ENCODE peak calls at places on chromosomes 7 and 10, in five cellular contexts. One of them, this sample, is unnamed.

GRCh38 chr10:46091834-46092522 is 45.9 kb upstream of the MSMB start:
- DNase-seq in transverse colon: no peak
- DNase-seq in cardiac fibroblast: no peak
- DNase-seq in brain microvascular endothelial cell: no peak
- DNase-seq in IMR-90: no peak
- DNase-seq in this sample: no peak

GRCh38 chr7:137992738-137993394 is 9.0 kb downstream of the CREB3L2 start:
- DNase-seq in IMR-90: peak; percentile 97
- DNase-seq in brain microvascular endothelial cell: peak; percentile 84
- DNase-seq in cardiac fibroblast: peak; percentile 98
- DNase-seq in transverse colon: peak; percentile 58
- DNase-seq in this sample: no peak

GRCh38 chr10:124727389-124727960 is 16.7 kb downstream of the FAM53B start:
- DNase-seq in cardiac fibroblast: no peak
- DNase-seq in brain microvascular endothelial cell: no peak
- DNase-seq in transverse colon: peak; percentile 49
- DNase-seq in IMR-90: no peak
- DNase-seq in this sample: no peak

GRCh38 chr10:126409821-126410220 is 21.5 kb upstream of the ADAM12 start:
- DNase-seq in cardiac fibroblast: no peak
- DNase-seq in transverse colon: no peak
- DNase-seq in IMR-90: no peak
- DNase-seq in brain microvascular endothelial cell: no peak
- DNase-seq in this sample: no peak

GRCh38 chr10:108392286-108392685 is 1227.8 kb upstream of the SORCS1 start:
- DNase-seq in IMR-90: peak; percentile 36
- DNase-seq in transverse colon: no peak
- DNase-seq in brain microvascular endothelial cell: no peak
- DNase-seq in cardiac fibroblast: peak; percentile 20
- DNase-seq in this sample: no peak

GRCh38 chr10:98994030-98994429 is 241.6 kb downstream of the HPSE2 start:
- DNase-seq in cardiac fibroblast: no peak
- DNase-seq in transverse colon: no peak
- DNase-seq in IMR-90: no peak
- DNase-seq in brain microvascular endothelial cell: no peak
- DNase-seq in this sample: no peak

GRCh38 chr7:17773289-17773626 is 167.0 kb downstream of the SNX13 start:
- DNase-seq in transverse colon: peak; percentile 12
- DNase-seq in cardiac fibroblast: peak; percentile 96
- DNase-seq in IMR-90: peak; percentile 93
- DNase-seq in brain microvascular endothelial cell: peak; percentile 93
- DNase-seq in this sample: no peak

GRCh38 chr7:137940656-137941518 is 61.0 kb downstream of the CREB3L2 start:
- DNase-seq in brain microvascular endothelial cell: peak; percentile 86
- DNase-seq in cardiac fibroblast: peak; percentile 94
- DNase-seq in transverse colon: peak; percentile 25
- DNase-seq in IMR-90: peak; percentile 80
- DNase-seq in this sample: no peak

GRCh38 chr10:47379445-47379785 is 4.7 kb downstream of the ZNF488 start:
- DNase-seq in transverse colon: no peak
- DNase-seq in brain microvascular endothelial cell: no peak
- DNase-seq in cardiac fibroblast: no peak
- DNase-seq in IMR-90: no peak
- DNase-seq in this sample: no peak

GRCh38 chr10:113463777-113464176 is 89.1 kb upstream of the HABP2 start:
- DNase-seq in transverse colon: no peak
- DNase-seq in IMR-90: peak; percentile 10
- DNase-seq in brain microvascular endothelial cell: no peak
- DNase-seq in cardiac fibroblast: no peak
- DNase-seq in this sample: no peak

GRCh38 chr10:75779276-75779675 is 347.9 kb downstream of the LRMDA start:
- DNase-seq in cardiac fibroblast: no peak
- DNase-seq in transverse colon: no peak
- DNase-seq in brain microvascular endothelial cell: no peak
- DNase-seq in IMR-90: no peak
- DNase-seq in this sample: no peak

GRCh38 chr7:150383710-150384397 is 4.7 kb downstream of the ZNF775 start:
- DNase-seq in IMR-90: no peak
- DNase-seq in brain microvascular endothelial cell: no peak
- DNase-seq in transverse colon: peak; percentile 87
- DNase-seq in cardiac fibroblast: no peak
- DNase-seq in this sample: no peak

GRCh38 chr10:78464118-78464855 is 430.6 kb downstream of the RPS24 start:
- DNase-seq in brain microvascular endothelial cell: no peak
- DNase-seq in transverse colon: no peak
- DNase-seq in cardiac fibroblast: no peak
- DNase-seq in IMR-90: no peak
- DNase-seq in this sample: no peak

GRCh38 chr7:94588090-94588489 is 67.8 kb downstream of the SGCE start:
- DNase-seq in transverse colon: no peak
- DNase-seq in IMR-90: peak; percentile 13
- DNase-seq in brain microvascular endothelial cell: no peak
- DNase-seq in cardiac fibroblast: no peak
- DNase-seq in this sample: no peak

GRCh38 chr7:105677803-105678583 is 96.7 kb upstream of the EFCAB10 start:
- DNase-seq in brain microvascular endothelial cell: no peak
- DNase-seq in transverse colon: peak; percentile 68
- DNase-seq in IMR-90: no peak
- DNase-seq in cardiac fibroblast: no peak
- DNase-seq in this sample: peak; percentile 48

GRCh38 chr10:13555884-13556529 is 27.2 kb upstream of the BEND7 start:
- DNase-seq in brain microvascular endothelial cell: no peak
- DNase-seq in cardiac fibroblast: no peak
- DNase-seq in IMR-90: no peak
- DNase-seq in transverse colon: no peak
- DNase-seq in this sample: no peak

GRCh38 chr7:120554960-120555571 is 282.1 kb downstream of the KCND2 start:
- DNase-seq in transverse colon: no peak
- DNase-seq in brain microvascular endothelial cell: peak; percentile 64
- DNase-seq in IMR-90: peak; percentile 47
- DNase-seq in cardiac fibroblast: peak; percentile 77
- DNase-seq in this sample: peak; percentile 48

GRCh38 chr7:154841731-154842331 is 161.1 kb downstream of the PAXIP1 start:
- DNase-seq in brain microvascular endothelial cell: no peak
- DNase-seq in transverse colon: no peak
- DNase-seq in cardiac fibroblast: no peak
- DNase-seq in IMR-90: no peak
- DNase-seq in this sample: no peak

GRCh38 chr7:70693690-70694356 is 438.1 kb upstream of the GALNT17 start:
- DNase-seq in cardiac fibroblast: peak; percentile 45
- DNase-seq in transverse colon: peak; percentile 85
- DNase-seq in brain microvascular endothelial cell: peak; percentile 10
- DNase-seq in IMR-90: peak; percentile 44
- DNase-seq in this sample: peak; percentile 61

GRCh38 chr7:149831730-149832219 is 6.4 kb upstream of the ZNF862 start:
- DNase-seq in transverse colon: no peak
- DNase-seq in cardiac fibroblast: no peak
- DNase-seq in IMR-90: no peak
- DNase-seq in brain microvascular endothelial cell: no peak
- DNase-seq in this sample: no peak

GRCh38 chr7:83413425-83413824 is 235.5 kb downstream of the SEMA3E start:
- DNase-seq in transverse colon: no peak
- DNase-seq in brain microvascular endothelial cell: no peak
- DNase-seq in cardiac fibroblast: peak; percentile 54
- DNase-seq in IMR-90: peak; percentile 23
- DNase-seq in this sample: no peak

GRCh38 chr7:133298080-133298479 is 45.2 kb downstream of the EXOC4 start:
- DNase-seq in IMR-90: no peak
- DNase-seq in transverse colon: no peak
- DNase-seq in cardiac fibroblast: no peak
- DNase-seq in brain microvascular endothelial cell: no peak
- DNase-seq in this sample: no peak

GRCh38 chr10:75616076-75616475 is 184.7 kb downstream of the LRMDA start:
- DNase-seq in brain microvascular endothelial cell: no peak
- DNase-seq in transverse colon: no peak
- DNase-seq in cardiac fibroblast: no peak
- DNase-seq in IMR-90: no peak
- DNase-seq in this sample: no peak

GRCh38 chr10:29807407-29807806 is 172.6 kb upstream of the SVIL start:
- DNase-seq in brain microvascular endothelial cell: peak; percentile 59
- DNase-seq in transverse colon: no peak
- DNase-seq in IMR-90: peak; percentile 82
- DNase-seq in cardiac fibroblast: peak; percentile 88
- DNase-seq in this sample: no peak

GRCh38 chr10:27391916-27392315 is 112.2 kb upstream of the RAB18 start:
- DNase-seq in cardiac fibroblast: no peak
- DNase-seq in brain microvascular endothelial cell: no peak
- DNase-seq in IMR-90: no peak
- DNase-seq in transverse colon: no peak
- DNase-seq in this sample: no peak

GRCh38 chr7:37112882-37113281 is 335.8 kb downstream of the ELMO1 start:
- DNase-seq in IMR-90: no peak
- DNase-seq in transverse colon: no peak
- DNase-seq in cardiac fibroblast: no peak
- DNase-seq in brain microvascular endothelial cell: no peak
- DNase-seq in this sample: peak; percentile 84

GRCh38 chr10:76089626-76090185 is 658.3 kb downstream of the LRMDA start:
- DNase-seq in IMR-90: no peak
- DNase-seq in cardiac fibroblast: no peak
- DNase-seq in brain microvascular endothelial cell: no peak
- DNase-seq in transverse colon: no peak
- DNase-seq in this sample: no peak

GRCh38 chr10:123967626-123968243 is 76.1 kb upstream of the CPXM2 start:
- DNase-seq in brain microvascular endothelial cell: peak; percentile 45
- DNase-seq in transverse colon: peak; percentile 76
- DNase-seq in cardiac fibroblast: peak; percentile 53
- DNase-seq in IMR-90: peak; percentile 11
- DNase-seq in this sample: peak; percentile 79

GRCh38 chr10:74307061-74307651 is 156.1 kb downstream of the ADK start:
- DNase-seq in IMR-90: no peak
- DNase-seq in transverse colon: no peak
- DNase-seq in cardiac fibroblast: no peak
- DNase-seq in brain microvascular endothelial cell: no peak
- DNase-seq in this sample: no peak

GRCh38 chr7:82347808-82348207 is 95.8 kb downstream of the CACNA2D1 start:
- DNase-seq in transverse colon: no peak
- DNase-seq in IMR-90: no peak
- DNase-seq in brain microvascular endothelial cell: no peak
- DNase-seq in cardiac fibroblast: no peak
- DNase-seq in this sample: no peak
- H3K4me3 ChIP-seq in transverse colon: no peak overlapping the region
- H3K4me3 ChIP-seq in IMR-90: no peak overlapping the region
- H3K4me3 ChIP-seq in brain microvascular endothelial cell: no peak overlapping the region
- H3K4me3 ChIP-seq in cardiac fibroblast: no peak overlapping the region
- H3K4me3 ChIP-seq in this sample: no peak overlapping the region

GRCh38 chr7:95997632-95998031 is 225.3 kb downstream of the DYNC1I1 start:
- DNase-seq in brain microvascular endothelial cell: no peak
- DNase-seq in cardiac fibroblast: no peak
- DNase-seq in transverse colon: no peak
- DNase-seq in IMR-90: no peak
- DNase-seq in this sample: no peak

GRCh38 chr7:95996174-95996573 is 223.8 kb downstream of the DYNC1I1 start:
- DNase-seq in transverse colon: no peak
- DNase-seq in cardiac fibroblast: no peak
- DNase-seq in IMR-90: no peak
- DNase-seq in brain microvascular endothelial cell: no peak
- DNase-seq in this sample: no peak

GRCh38 chr7:95996886-95997285 is 224.5 kb downstream of the DYNC1I1 start:
- DNase-seq in brain microvascular endothelial cell: no peak
- DNase-seq in cardiac fibroblast: no peak
- DNase-seq in IMR-90: no peak
- DNase-seq in transverse colon: no peak
- DNase-seq in this sample: no peak

GRCh38 chr7:95989301-95989700 is 216.9 kb downstream of the DYNC1I1 start:
- DNase-seq in cardiac fibroblast: no peak
- DNase-seq in IMR-90: no peak
- DNase-seq in transverse colon: no peak
- DNase-seq in brain microvascular endothelial cell: no peak
- DNase-seq in this sample: no peak

DNA sequence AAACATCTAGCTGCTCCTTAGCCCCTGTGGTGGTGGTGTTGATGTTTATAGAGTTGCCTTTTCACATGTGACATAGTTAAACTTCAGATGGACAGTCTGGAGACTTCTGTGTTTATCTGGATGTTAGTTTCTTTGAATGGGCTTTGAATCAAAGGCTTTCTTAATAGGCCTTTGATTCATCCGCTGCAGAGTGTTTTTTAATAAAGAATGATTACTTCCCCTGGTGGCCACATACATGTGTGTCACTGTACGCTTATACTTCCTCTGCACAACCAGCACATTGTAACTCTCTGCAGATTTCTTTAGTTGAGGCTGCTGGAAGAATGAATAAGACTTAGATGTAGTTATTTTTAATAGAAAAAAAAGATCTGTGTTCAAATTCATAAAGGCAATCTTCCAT is 221.1 kb downstream of the DYNC1I1 start:
- DNase-seq in cardiac fibroblast: no peak
- DNase-seq in IMR-90: no peak
- DNase-seq in brain microvascular endothelial cell: no peak
- DNase-seq in transverse colon: no peak
- DNase-seq in this sample: no peak
- TF ChIP-seq CTCF in cardiac fibroblast: no peak
- TF ChIP-seq CTCF in IMR-90: no peak
- TF ChIP-seq CTCF in brain microvascular endothelial cell: peak; percentile 31
- TF ChIP-seq CTCF in transverse colon: no peak
- TF ChIP-seq CTCF in this sample: no peak

DNA sequence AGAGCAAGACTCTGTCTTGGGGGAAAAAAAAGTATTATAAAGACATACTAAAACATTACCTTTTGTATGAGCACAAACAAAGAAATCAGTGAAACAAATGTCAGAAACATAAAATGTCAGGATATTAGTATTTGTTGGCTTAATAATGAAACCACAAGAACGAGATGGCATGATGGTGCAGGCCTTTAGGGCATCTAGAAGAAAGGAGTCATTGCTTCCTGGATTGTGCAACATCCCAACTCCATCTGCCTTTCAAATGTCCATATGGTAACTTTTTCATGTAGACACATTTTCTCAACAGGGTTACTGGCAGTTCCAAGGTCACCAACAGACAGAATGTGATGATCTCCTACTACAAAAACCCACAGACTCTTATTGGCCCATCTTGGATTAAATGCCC is 96.6 kb downstream of the ZNF248 start:
- DNase-seq in transverse colon: no peak
- DNase-seq in cardiac fibroblast: no peak
- DNase-seq in IMR-90: no peak
- DNase-seq in brain microvascular endothelial cell: no peak
- DNase-seq in this sample: no peak
- H3K4me3 ChIP-seq in transverse colon: no peak overlapping the region
- H3K4me3 ChIP-seq in cardiac fibroblast: no peak overlapping the region
- H3K4me3 ChIP-seq in IMR-90: no peak overlapping the region
- H3K4me3 ChIP-seq in brain microvascular endothelial cell: no peak overlapping the region
- H3K4me3 ChIP-seq in this sample: no peak overlapping the region

GRCh38 chr10:70544431-70545340 is 57.9 kb downstream of the PRF1 start:
- DNase-seq in brain microvascular endothelial cell: no peak
- DNase-seq in transverse colon: no peak
- DNase-seq in cardiac fibroblast: no peak
- DNase-seq in IMR-90: no peak
- DNase-seq in this sample: no peak

GRCh38 chr10:70541738-70542564 is 60.6 kb downstream of the PRF1 start:
- DNase-seq in brain microvascular endothelial cell: no peak
- DNase-seq in cardiac fibroblast: no peak
- DNase-seq in transverse colon: no peak
- DNase-seq in IMR-90: no peak
- DNase-seq in this sample: no peak

GRCh38 chr10:70540789-70541360 is 61.7 kb downstream of the PRF1 start:
- DNase-seq in transverse colon: no peak
- DNase-seq in IMR-90: no peak
- DNase-seq in cardiac fibroblast: no peak
- DNase-seq in brain microvascular endothelial cell: no peak
- DNase-seq in this sample: no peak

GRCh38 chr10:70543911-70544310 is 58.6 kb downstream of the PRF1 start:
- DNase-seq in brain microvascular endothelial cell: no peak
- DNase-seq in cardiac fibroblast: no peak
- DNase-seq in transverse colon: no peak
- DNase-seq in IMR-90: no peak
- DNase-seq in this sample: no peak

GRCh38 chr10:70542565-70542938 is 60.0 kb downstream of the PRF1 start:
- DNase-seq in transverse colon: no peak
- DNase-seq in brain microvascular endothelial cell: no peak
- DNase-seq in IMR-90: peak; percentile 13
- DNase-seq in cardiac fibroblast: peak; percentile 12
- DNase-seq in this sample: no peak
- TF ChIP-seq CTCF in transverse colon: no peak
- TF ChIP-seq CTCF in brain microvascular endothelial cell: peak; percentile 37
- TF ChIP-seq CTCF in IMR-90: peak; percentile 33
- TF ChIP-seq CTCF in cardiac fibroblast: peak; percentile 35
- TF ChIP-seq CTCF in this sample: no peak